ENCODE peak calls at places on chromosomes 11 and 22, in four cellular contexts. R, M, K and F are unnamed samples.

GRCh38 chr11:116115801-116116200 is 611.6 kb upstream of the CADM1 start:
- DNase-seq in R (no peak), M (no peak), K (no peak), F (no peak)

GRCh38 chr11:76156971-76157427 is 49.3 kb downstream of the WNT11 start:
- DNase-seq in M (no peak), K (no peak), R (no peak), F (no peak)

GRCh38 chr11:19868281-19868821 is 155.7 kb downstream of the NAV2 start:
- DNase-seq in K (no peak), R (no peak), M (no peak), F (peak)

GRCh38 chr11:35343033-35343598 is 76.2 kb downstream of the SLC1A2 start:
- DNase-seq in R (no peak), K (peak), M (no peak), F (no peak)

GRCh38 chr11:65478411-65479183 is 20.2 kb upstream of the MALAT1 start:
- DNase-seq in K (peak), R (no peak), M (no peak), F (peak)

GRCh38 chr11:120893431-120894206 is 130.3 kb upstream of the TBCEL start:
- DNase-seq in R (no peak), K (no peak), M (peak), F (no peak)

GRCh38 chr11:82233211-82233610 is 500.5 kb downstream of the FAM181B start:
- DNase-seq in K (no peak), M (no peak), R (no peak), F (no peak)

GRCh38 chr11:65658174-65659021 is 4.3 kb downstream of the RELA start:
- DNase-seq in M (no peak), R (no peak), K (no peak), F (no peak)

GRCh38 chr11:47216141-47216798 is 1.5 kb downstream of the DDB2 start:
- DNase-seq in M (peak), R (peak), K (peak), F (peak)

GRCh38 chr11:92917927-92918326 is 51.5 kb upstream of the MTNR1B start:
- DNase-seq in R (no peak), M (no peak), K (no peak), F (no peak)

GRCh38 chr11:128860571-128861361 is 6.3 kb downstream of the KCNJ1 start:
- DNase-seq in K (no peak), R (no peak), M (no peak), F (peak)

GRCh38 chr11:15276616-15277015 is 161.9 kb downstream of the INSC start:
- DNase-seq in K (peak), M (no peak), R (no peak), F (peak)

GRCh38 chr22:20566420-20567260 is 59.2 kb downstream of the MED15 start:
- DNase-seq in R (no peak), M (no peak), K (no peak), F (peak)

GRCh38 chr22:25359601-25360261 is 140.3 kb downstream of the CRYBB2 start:
- DNase-seq in R (no peak), M (no peak), K (no peak), F (no peak)

GRCh38 chr11:83689062-83689461 is 402.9 kb upstream of the CCDC90B start:
- DNase-seq in M (no peak), R (no peak), K (no peak), F (no peak)

GRCh38 chr11:69280451-69280850 is 13.5 kb upstream of the MYEOV start:
- DNase-seq in R (no peak), M (no peak), K (no peak), F (peak)

GRCh38 chr11:58900479-58901420 is 38.5 kb upstream of the GLYATL1 start:
- DNase-seq in M (peak), K (peak), R (peak), F (peak)

GRCh38 chr11:35272391-35272821 is 133.4 kb downstream of the CD44 start:
- DNase-seq in R (no peak), M (no peak), K (no peak), F (no peak)

GRCh38 chr11:72921028-72921716 is 107.0 kb downstream of the ATG16L2 start:
- DNase-seq in K (no peak), M (no peak), R (no peak), F (no peak)

GRCh38 chr11:1830500-1831223 is 4.1 kb upstream of the SYT8 start:
- DNase-seq in R (no peak), M (peak), K (no peak), F (no peak)

GRCh38 chr11:93113824-93114223 is 84.0 kb downstream of the SLC36A4 start:
- DNase-seq in M (no peak), K (no peak), R (no peak), F (no peak)

GRCh38 chr11:129598378-129598777 is 217.3 kb upstream of the TMEM45B start:
- DNase-seq in K (no peak), M (no peak), R (no peak), F (no peak)

GRCh38 chr22:20776624-20777405 is 2.9 kb downstream of the SERPIND1 start:
- DNase-seq in K (no peak), R (no peak), M (peak), F (no peak)

GRCh38 chr11:74755395-74755995 is 6.8 kb downstream of the RNF169 start:
- DNase-seq in K (no peak), M (no peak), R (no peak), F (peak)

GRCh38 chr22:17373839-17374238 is 4.6 kb downstream of the CECR2 start:
- DNase-seq in M (no peak), K (no peak), R (no peak), F (no peak)

GRCh38 chr11:101863361-101863760 is 51.4 kb upstream of the CEP126 start:
- DNase-seq in M (no peak), K (no peak), R (no peak), F (peak)

GRCh38 chr22:29369460-29369859 is 18.9 kb downstream of the AP1B1 start:
- DNase-seq in M (no peak), K (peak), R (no peak), F (peak)

GRCh38 chr11:35288817-35289541 is 130.4 kb downstream of the SLC1A2 start:
- DNase-seq in R (no peak), M (no peak), K (no peak), F (peak)

GRCh38 chr11:35304393-35304790 is 115.0 kb downstream of the SLC1A2 start:
- DNase-seq in M (peak), K (no peak), R (peak), F (peak)

GRCh38 chr22:32628626-32629587 is 154.3 kb downstream of the FBXO7 start:
- DNase-seq in K (no peak), R (no peak), M (peak), F (peak)

GRCh38 chr11:69293819-69294505 is at the start of gene MYEOV:
- DNase-seq in M (peak), R (peak), K (peak), F (no peak)

GRCh38 chr11:118156531-118157185 is 4.0 kb upstream of the SCN4B start:
- DNase-seq in R (peak), K (peak), M (no peak), F (no peak)

GRCh38 chr11:72625746-72626636 is 48.2 kb downstream of the PDE2A start:
- DNase-seq in M (peak), R (no peak), K (peak), F (peak)

GRCh38 chr11:11813288-11813962 is 28.3 kb upstream of the USP47 start:
- DNase-seq in M (peak), R (peak), K (no peak), F (peak)

GRCh38 chr22:28349114-28349513 is 330.5 kb downstream of the TTC28 start:
- DNase-seq in M (no peak), K (no peak), R (no peak), F (no peak)
- TF ChIP-seq MAZ in M (no peak), K (no peak), R (no peak), F (no peak)

DNA sequence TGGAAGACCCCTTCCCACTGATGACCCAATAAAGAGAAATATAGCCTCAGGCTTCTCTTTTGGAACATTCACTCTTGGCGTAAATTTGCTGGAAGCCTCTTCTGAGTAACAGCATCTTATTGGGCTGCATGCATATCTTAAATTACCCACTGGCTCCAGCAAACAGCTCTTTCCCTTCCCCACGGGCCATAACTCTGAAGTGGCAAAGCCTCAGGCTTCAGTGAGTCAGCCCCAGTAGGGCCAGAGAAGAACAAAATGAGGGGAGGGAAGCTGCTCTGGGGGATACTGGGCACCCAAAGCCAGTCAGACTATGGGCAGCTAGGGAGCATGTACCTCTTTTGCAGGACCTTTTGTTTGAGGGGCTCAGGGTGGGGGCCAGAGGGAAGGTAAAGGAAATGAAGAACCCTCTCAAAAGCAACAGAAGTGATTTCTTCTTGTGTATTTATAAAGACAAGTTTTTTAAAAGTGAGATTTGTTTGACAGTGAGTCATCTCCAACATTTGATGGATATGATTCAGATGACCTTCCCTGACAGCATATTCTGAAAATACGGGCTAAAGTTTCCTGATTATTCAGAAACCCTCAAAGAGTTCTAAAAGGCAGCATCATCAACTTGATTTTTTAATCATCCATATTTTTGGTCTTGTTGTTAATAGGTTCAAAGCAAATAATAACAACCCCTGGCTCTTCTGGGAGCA is 203.4 kb downstream of the KIF18A start:
- DNase-seq in K (no peak), M (no peak), R (no peak), F (peak)
- TF ChIP-seq MAZ in K (no peak), M (no peak), R (no peak), F (no peak)

GRCh38 chr22:50403701-50404101 is 60.6 kb downstream of the PPP6R2 start:
- DNase-seq in K (no peak), R (no peak), M (no peak), F (no peak)
- TF ChIP-seq MAZ in K (no peak), R (no peak), M (no peak), F (no peak)

GRCh38 chr11:78562398-78562797 is 12.3 kb downstream of the NARS2 start:
- DNase-seq in K (no peak), R (peak), M (no peak), F (peak)

GRCh38 chr11:78560066-78560597 is 14.5 kb downstream of the NARS2 start:
- DNase-seq in R (no peak), K (no peak), M (no peak), F (no peak)

GRCh38 chr11:78560826-78561484 is 13.7 kb downstream of the NARS2 start:
- DNase-seq in M (peak), R (no peak), K (no peak), F (no peak)

GRCh38 chr11:78555592-78555991 is 19.1 kb downstream of the NARS2 start:
- DNase-seq in M (no peak), K (no peak), R (no peak), F (no peak)

DNA sequence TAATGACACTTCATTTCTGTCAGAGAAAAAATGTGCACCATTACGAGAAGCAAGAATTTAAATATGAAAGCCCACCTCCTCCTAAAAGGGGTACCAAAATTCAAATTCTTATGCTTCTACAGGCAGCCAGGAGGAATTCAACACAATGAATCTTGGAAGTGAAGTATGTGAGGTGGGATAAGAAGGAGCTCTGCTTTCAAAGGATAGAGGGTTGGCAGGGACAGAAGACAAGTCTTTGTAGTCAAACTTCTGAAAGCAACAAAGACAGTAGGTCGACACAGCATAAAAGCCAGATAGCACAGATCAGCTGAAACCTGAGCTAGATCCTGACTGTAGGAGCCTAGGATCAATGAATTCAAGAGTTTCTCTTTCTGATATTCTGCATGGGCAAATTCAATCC is 17.4 kb downstream of the NARS2 start:
- DNase-seq in M (no peak), R (no peak), K (no peak), F (no peak)
- TF ChIP-seq MAZ in M (no peak), R (no peak), K (no peak), F (no peak)

DNA sequence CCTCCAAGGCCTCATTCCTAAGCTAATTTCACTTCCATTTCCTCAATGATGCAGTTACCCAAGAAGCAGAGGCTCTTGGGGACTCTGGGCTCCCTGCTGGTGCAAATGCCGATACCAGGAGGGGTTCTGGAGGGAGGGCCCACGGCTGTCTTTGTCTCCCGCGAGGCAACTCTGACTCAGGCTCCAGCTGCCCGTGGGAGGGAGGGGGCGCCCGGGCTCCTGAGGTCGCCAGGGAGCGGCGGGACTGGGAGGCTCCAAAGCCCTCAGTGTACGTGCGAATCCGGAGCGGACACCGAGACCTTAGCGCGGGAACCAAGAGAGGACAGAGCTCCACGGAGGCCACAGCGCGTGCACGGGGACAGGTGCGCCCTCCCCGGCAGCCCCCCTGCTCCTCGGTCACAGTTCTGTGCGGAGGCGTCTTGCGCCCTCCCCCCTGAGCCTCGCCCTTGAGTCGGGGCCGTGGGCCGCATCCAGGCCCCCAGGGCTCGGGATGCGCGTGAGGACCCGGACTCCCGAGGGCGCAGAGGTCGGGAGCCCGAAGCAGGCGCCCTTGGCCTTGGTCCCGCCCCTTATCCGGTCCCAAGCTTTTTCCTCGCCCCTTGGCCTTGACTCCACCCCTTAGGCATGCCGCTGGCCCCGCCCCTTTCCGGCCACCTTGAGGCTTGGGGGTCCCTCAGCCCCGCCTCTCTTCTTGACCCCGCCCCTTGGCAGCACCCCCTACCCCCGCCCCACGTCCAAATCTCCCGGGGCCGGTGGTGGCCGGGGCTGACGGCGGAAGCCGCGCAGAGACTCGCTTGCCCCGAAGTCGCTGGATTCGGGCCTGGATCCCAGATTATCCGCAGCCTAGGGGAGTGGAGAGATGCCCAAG is 4.7 kb upstream of the SHISA8 start:
- DNase-seq in K (peak), M (no peak), R (no peak), F (peak)
- TF ChIP-seq MAZ in K (no peak), M (no peak), R (no peak), F (peak)

DNA sequence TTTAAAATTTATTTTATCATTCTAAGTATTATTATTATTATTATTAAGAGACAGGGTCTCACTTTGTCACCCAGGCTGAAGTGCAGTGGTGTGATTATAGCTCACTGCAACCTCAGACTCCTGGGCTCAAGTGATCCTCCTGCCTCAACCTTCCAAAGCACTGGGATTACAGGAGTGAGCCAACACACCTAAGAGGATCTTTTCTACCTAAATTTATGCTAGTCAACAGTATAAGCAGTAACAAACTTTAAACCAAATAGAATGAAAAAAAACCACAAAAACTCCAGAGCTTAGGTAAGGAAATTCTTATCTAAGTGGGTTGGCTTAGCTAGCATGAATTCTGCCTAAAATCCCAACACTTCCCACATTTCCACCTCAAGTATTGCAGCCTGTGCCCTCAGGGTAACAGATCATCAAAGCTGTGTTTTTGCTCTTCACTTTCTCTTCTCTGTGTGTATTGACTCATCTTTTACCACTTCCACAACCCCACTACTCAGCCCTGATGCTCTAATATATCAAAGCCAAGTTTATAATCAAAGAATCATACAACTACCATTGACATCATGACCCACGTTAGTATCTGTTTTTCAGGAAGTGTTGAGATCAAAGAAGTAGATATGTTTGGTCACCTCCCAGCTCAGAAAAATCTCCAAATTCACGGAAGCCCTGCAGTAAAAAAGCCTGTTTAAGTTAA is 93.7 kb upstream of the SPON1 start:
- DNase-seq in M (no peak), R (no peak), K (no peak), F (no peak)
- TF ChIP-seq MAZ in M (no peak), R (no peak), K (no peak), F (no peak)

GRCh38 chr22:37337204-37337943 is 55.1 kb downstream of the CYTH4 start:
- DNase-seq in R (no peak), K (no peak), M (no peak), F (peak)
- TF ChIP-seq MAZ in R (no peak), K (no peak), M (no peak), F (no peak)

DNA sequence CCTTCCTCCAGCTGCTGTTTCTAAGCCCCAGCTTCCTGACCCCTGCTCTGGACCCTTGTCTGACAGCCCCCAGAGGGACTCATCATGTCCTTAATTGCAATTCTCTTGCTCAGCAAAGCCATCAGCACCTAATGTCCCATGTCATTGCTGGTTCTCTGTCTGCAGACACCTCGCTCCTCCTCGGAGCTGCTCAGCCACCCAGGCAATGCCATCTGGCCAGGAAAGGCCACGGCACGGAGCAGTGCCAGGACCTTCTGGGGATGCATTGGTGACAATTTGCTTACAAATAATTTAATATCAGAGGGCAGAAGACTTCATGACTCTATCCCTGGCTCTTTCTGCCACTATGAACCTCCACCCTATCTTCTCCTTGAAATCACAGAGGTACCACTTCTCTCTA is 107.0 kb upstream of the THY1 start:
- DNase-seq in R (no peak), M (no peak), K (no peak), F (no peak)
- TF ChIP-seq MAZ in R (no peak), M (no peak), K (no peak), F (no peak)